ENCODE peak calls at places on chromosomes 12 and 14, in nine cellular contexts. Y is stimulated activated CD4-positive, alpha-beta T cell treated with anti-CD3 and anti-CD28 coated beads, Interleukin-2, amount 100 ng/mL, for 48 hours; I is GM23248; M is GM03348; F is lower leg skin; G is right atrium auricular region; T is hepatocyte; J is LHCN-M2; C is HFFc6. V is an unnamed sample.

GRCh38 chr14:95125156-95125555 is 32.2 kb downstream of the DICER1 start:
- DNase-seq in C (no peak), T (no peak), F (no peak), M (no peak), Y (no peak), J (peak), G (no peak), I (no peak), V (no peak)

GRCh38 chr14:36324897-36325296 is 4.5 kb upstream of the MBIP start:
- DNase-seq in C (no peak), Y (no peak), J (no peak), T (no peak), G (no peak), M (no peak), I (no peak), F (no peak), V (no peak)

GRCh38 chr12:24814379-24815086 is 134.4 kb downstream of the BCAT1 start:
- DNase-seq in J (no peak), C (no peak), F (no peak), I (no peak), G (no peak), Y (no peak), M (no peak), T (no peak), V (no peak)

GRCh38 chr12:67025543-67026114 is 243.5 kb upstream of the CAND1 start:
- DNase-seq in Y (peak), F (no peak), G (no peak), J (peak), M (peak), T (peak), C (no peak), I (peak), V (peak)

GRCh38 chr12:131856366-131857097 is 28.3 kb downstream of the MMP17 start:
- DNase-seq in T (no peak), F (no peak), C (no peak), M (no peak), G (no peak), J (no peak), Y (no peak), I (no peak), V (no peak)

GRCh38 chr14:68263563-68264350 is 444.2 kb downstream of the RAD51B start:
- DNase-seq in I (peak), T (no peak), G (no peak), C (no peak), M (no peak), Y (no peak), J (no peak), F (no peak), V (no peak)

GRCh38 chr12:11756022-11756421 is 106.5 kb downstream of the ETV6 start:
- DNase-seq in F (no peak), C (no peak), T (no peak), G (no peak), Y (no peak), M (no peak), I (no peak), J (no peak), V (no peak)

GRCh38 chr12:31732926-31733548 is 4.2 kb upstream of the AMN1 start:
- DNase-seq in I (peak), C (peak), G (no peak), Y (no peak), F (peak), M (peak), J (peak), T (peak), V (peak)

GRCh38 chr12:66241061-66242043 is 52.3 kb downstream of the IRAK3 start:
- DNase-seq in F (no peak), Y (no peak), C (peak), I (peak), M (peak), J (peak), T (no peak), G (no peak), V (no peak)

GRCh38 chr12:54392485-54393349 is 8.2 kb upstream of the ZNF385A start:
- DNase-seq in M (no peak), G (no peak), J (no peak), I (no peak), Y (no peak), T (no peak), C (no peak), F (no peak), V (no peak)

GRCh38 chr12:76029982-76030377 is 1.6 kb downstream of the PHLDA1 start:
- DNase-seq in M (peak), C (no peak), T (peak), J (peak), G (no peak), F (no peak), I (peak), Y (no peak), V (peak)

GRCh38 chr14:104353221-104353920 is 215.0 kb downstream of the KIF26A start:
- DNase-seq in F (no peak), J (no peak), T (no peak), C (no peak), Y (no peak), M (no peak), I (no peak), G (no peak), V (no peak)

GRCh38 chr12:31773867-31774266 is 45.0 kb upstream of the AMN1 start:
- DNase-seq in G (no peak), M (no peak), T (peak), F (no peak), C (no peak), Y (no peak), J (no peak), I (no peak), V (no peak)

GRCh38 chr14:87002831-87003230 is 990.2 kb downstream of the GALC start:
- DNase-seq in M (peak), F (no peak), J (no peak), G (no peak), Y (no peak), I (peak), T (no peak), C (no peak), V (no peak)

GRCh38 chr14:67935371-67935770 is 115.8 kb downstream of the RAD51B start:
- DNase-seq in G (no peak), Y (no peak), C (no peak), J (no peak), T (no peak), I (no peak), M (no peak), F (no peak), V (no peak)

GRCh38 chr14:61470954-61471279 is 149.5 kb downstream of the PRKCH start:
- DNase-seq in C (no peak), Y (no peak), J (no peak), I (no peak), G (no peak), M (no peak), T (no peak), F (no peak), V (no peak)

GRCh38 chr12:49895773-49896172 is 7.9 kb downstream of the FAIM2 start:
- DNase-seq in Y (no peak), C (no peak), F (no peak), I (no peak), G (no peak), M (no peak), T (no peak), J (no peak), V (no peak)

GRCh38 chr14:50521912-50522341 is 10.4 kb downstream of the MAP4K5 start:
- DNase-seq in G (no peak), I (no peak), C (no peak), J (peak), F (no peak), Y (no peak), M (no peak), T (no peak), V (no peak)

GRCh38 chr12:7373226-7373625 is 69.4 kb downstream of the ACSM4 start:
- DNase-seq in C (no peak), T (no peak), F (no peak), G (no peak), Y (no peak), I (peak), J (peak), M (no peak), V (no peak)

V was measured in activated CD8-positive, alpha-beta T cell treated with anti-CD3 and anti-CD28 coated beads, Interleukin-2, amount 10 ng/mL, durations not matched to agents 7 days and 5 days.